ENCODE peak calls at places on chromosomes 2 and 18, in six cellular contexts. Y is BJ, P is upper lobe of right lung, G is cardiac fibroblast, O is cardiac muscle cell, T is choroid plexus epithelial cell. J is an unnamed sample.

GRCh38 chr2:162365392-162365791 is 21.5 kb downstream of the GCA start:
- DNase-seq in Y (no peak), G (peak; percentile 10), T (no peak), O (peak; percentile 24), P (no peak), J (no peak)

GRCh38 chr18:32530947-32531651 is 60.4 kb upstream of the GAREM1 start:
- DNase-seq in Y (no peak), T (peak; percentile 69), O (no peak), P (no peak), G (peak; percentile 44), J (peak; percentile 34)

GRCh38 chr2:54639609-54640008 is 83.9 kb upstream of the EML6 start:
- DNase-seq in Y (no peak), P (no peak), T (no peak), O (no peak), G (peak; percentile 33), J (no peak)

GRCh38 chr2:238100049-238100820 is at the start of gene ESPNL:
- DNase-seq in G (no peak), P (peak; percentile 62), O (no peak), T (no peak), Y (no peak), J (no peak)

GRCh38 chr2:29015701-29016470 is 34.8 kb downstream of the TOGARAM2 start:
- DNase-seq in G (no peak), T (peak; percentile 18), O (peak; percentile 77), Y (no peak), P (peak; percentile 40), J (no peak)

GRCh38 chr2:240925576-240926515 is 19.7 kb downstream of the CROCC2 start:
- DNase-seq in T (no peak), G (no peak), P (peak; percentile 63), Y (no peak), O (no peak), J (no peak)

GRCh38 chr2:238281826-238282480 is 6.5 kb downstream of the PER2 start:
- DNase-seq in P (no peak), O (no peak), G (no peak), T (no peak), Y (no peak), J (no peak)

GRCh38 chr2:157497603-157498314 is 53.9 kb upstream of the CYTIP start:
- DNase-seq in Y (no peak), G (peak; percentile 50), O (peak; percentile 59), P (no peak), T (peak; percentile 63), J (no peak)

GRCh38 chr2:36695746-36696415 is 626 bp upstream of the VIT start:
- DNase-seq in P (no peak), O (no peak), Y (peak; percentile 37), G (peak; percentile 45), T (peak; percentile 74), J (no peak)

GRCh38 chr2:127128508-127128907 is 21.6 kb upstream of the BIN1 start:
- DNase-seq in Y (no peak), G (no peak), T (no peak), P (peak; percentile 85), O (peak; percentile 31), J (no peak)

GRCh38 chr2:119483896-119484718 is 40.2 kb downstream of the SCTR start:
- DNase-seq in Y (no peak), T (no peak), G (no peak), P (no peak), O (no peak), J (no peak)

GRCh38 chr2:159010340-159010739 is 41.9 kb downstream of the TANC1 start:
- DNase-seq in P (no peak), Y (no peak), O (no peak), T (peak; percentile 64), G (peak; percentile 58), J (no peak)

GRCh38 chr2:26477126-26477910 is 606 bp downstream of the OTOF start:
- DNase-seq in G (no peak), P (no peak), T (no peak), O (no peak), Y (no peak), J (no peak)

GRCh38 chr18:77131100-77131651 is 1.4 kb downstream of the MBP start:
- DNase-seq in P (peak; percentile 89), Y (no peak), O (no peak), G (peak; percentile 64), T (peak; percentile 67), J (no peak)

GRCh38 chr2:175432021-175432420 is 250.5 kb upstream of the ATP5MC3 start:
- DNase-seq in T (no peak), O (no peak), G (no peak), P (no peak), Y (no peak), J (no peak)

GRCh38 chr18:23524213-23524707 is 20.9 kb downstream of the RMC1 start:
- DNase-seq in O (no peak), G (no peak), Y (no peak), T (no peak), P (no peak), J (no peak)

GRCh38 chr2:229133155-229133772 is 137.8 kb downstream of the PID1 start:
- DNase-seq in Y (no peak), G (peak; percentile 72), O (peak; percentile 37), P (no peak), T (peak; percentile 83), J (no peak)

GRCh38 chr2:105896765-105897163 is 152.1 kb downstream of the NCK2 start:
- DNase-seq in Y (no peak), T (no peak), O (no peak), P (no peak), G (no peak), J (no peak)

GRCh38 chr18:10130626-10131025 is 216.8 kb downstream of the VAPA start:
- DNase-seq in T (no peak), G (peak; percentile 21), P (no peak), Y (no peak), O (no peak), J (no peak)

GRCh38 chr2:32965523-32966171 is 18.9 kb downstream of the LTBP1 start:
- DNase-seq in G (no peak), P (no peak), T (no peak), O (no peak), Y (no peak), J (no peak)

GRCh38 chr2:113217455-113218282 is 43.9 kb downstream of the PSD4 start:
- DNase-seq in P (no peak), Y (no peak), O (peak; percentile 36), G (no peak), T (peak; percentile 48), J (no peak)

GRCh38 chr2:2846379-2847130 is 515.5 kb upstream of the MYT1L start:
- DNase-seq in P (peak; percentile 62), Y (no peak), G (no peak), T (no peak), O (peak; percentile 39), J (no peak)

GRCh38 chr2:237892478-237892877 is 33.1 kb downstream of the RAMP1 start:
- DNase-seq in P (no peak), Y (no peak), O (no peak), T (peak; percentile 33), G (no peak), J (no peak)

GRCh38 chr2:186129767-186130581 is 356.1 kb upstream of the ZC3H15 start:
- DNase-seq in G (peak; percentile 23), P (no peak), Y (no peak), T (peak; percentile 65), O (no peak), J (no peak)

GRCh38 chr2:85231242-85231805 is 96.5 kb downstream of the TGOLN2 start:
- DNase-seq in T (no peak), Y (no peak), G (no peak), P (no peak), O (no peak), J (no peak)

GRCh38 chr2:191087311-191087710 is 63.5 kb downstream of the STAT4 start:
- DNase-seq in G (no peak), T (no peak), Y (no peak), O (no peak), P (no peak), J (no peak)

GRCh38 chr18:46488472-46489213 is 168.4 kb downstream of the LOXHD1 start:
- DNase-seq in P (no peak), O (no peak), Y (no peak), G (no peak), T (no peak), J (no peak)

GRCh38 chr2:173132531-173132930 is 56.9 kb downstream of the MAP3K20 start:
- DNase-seq in Y (no peak), T (no peak), G (no peak), P (no peak), O (no peak), J (no peak)

GRCh38 chr2:124996406-124996805 is 971.3 kb downstream of the CNTNAP5 start:
- DNase-seq in O (no peak), G (no peak), T (no peak), P (no peak), Y (no peak), J (no peak)

DNA sequence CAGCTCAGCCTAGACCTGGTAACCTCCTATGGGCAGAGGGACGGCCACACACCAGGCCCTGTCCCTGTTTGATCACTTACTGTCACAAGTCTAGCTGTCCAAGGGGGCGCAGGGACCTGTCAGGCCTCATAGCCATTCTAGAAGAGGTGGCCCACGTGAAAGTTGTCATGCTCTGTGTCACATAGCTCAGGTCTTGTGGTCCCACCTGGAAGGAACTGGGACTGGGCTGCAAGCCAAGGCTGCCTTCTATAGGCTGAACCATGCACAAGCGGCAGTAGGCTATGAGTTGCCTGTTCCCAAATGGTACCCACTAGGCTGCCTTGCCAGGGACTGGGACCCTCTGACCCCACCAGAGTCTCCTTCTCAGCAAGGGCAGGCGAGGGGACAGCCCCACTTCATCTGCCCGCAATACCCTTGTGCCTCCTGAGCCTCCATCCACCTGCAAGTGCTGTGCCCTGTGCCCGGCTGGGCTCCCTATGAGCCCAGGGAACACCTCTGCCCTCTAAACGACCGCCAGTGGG is 177.5 kb downstream of the ANAPC1 start:
- DNase-seq in G (no peak), T (no peak), Y (no peak), P (no peak), O (no peak), J (no peak)
- H3K4me3 ChIP-seq in G (no peak overlapping the region), T (no peak overlapping the region), Y (no peak overlapping the region), P (no peak overlapping the region), O (no peak overlapping the region), J (no peak overlapping the region)

GRCh38 chr2:80326214-80326613 is 21.7 kb upstream of the LRRTM1 start:
- DNase-seq in P (no peak), T (peak; percentile 40), Y (no peak), O (peak; percentile 64), G (peak; percentile 49), J (no peak)
- TF ChIP-seq CTCF in P (peak; percentile 34), T (peak; percentile 52), Y (peak; percentile 38), O (peak; percentile 18), G (peak; percentile 37), J (peak; percentile 24)

GRCh38 chr2:217858519-217859466 is 144.0 kb downstream of the TNS1 start:
- DNase-seq in G (peak; percentile 98), Y (peak; percentile 85), T (peak; percentile 93), P (no peak), O (peak; percentile 79), J (peak; percentile 94)
- H3K4me3 ChIP-seq in G (peak overlapping the region; percentile 16), Y (no peak overlapping the region), T (no peak overlapping the region), P (peak overlapping the region; percentile 39), O (peak overlapping the region; percentile 19), J (no peak overlapping the region)

GRCh38 chr2:152499921-152500320 is 164.9 kb downstream of the FMNL2 start:
- DNase-seq in G (peak; percentile 61), Y (no peak), T (peak; percentile 96), O (no peak), P (no peak), J (no peak)

GRCh38 chr2:152500777-152501176 is 165.8 kb downstream of the FMNL2 start:
- DNase-seq in T (no peak), O (no peak), P (no peak), G (no peak), Y (no peak), J (no peak)

GRCh38 chr2:152497481-152498052 is 162.6 kb downstream of the FMNL2 start:
- DNase-seq in Y (no peak), P (no peak), T (peak; percentile 91), O (peak; percentile 25), G (peak; percentile 78), J (no peak)

GRCh38 chr2:152499411-152499810 is 164.4 kb downstream of the FMNL2 start:
- DNase-seq in O (no peak), T (peak; percentile 35), P (no peak), Y (no peak), G (no peak), J (no peak)

GRCh38 chr2:152500336-152500735 is 165.4 kb downstream of the FMNL2 start:
- DNase-seq in T (no peak), O (no peak), G (no peak), P (no peak), Y (no peak), J (no peak)
- TF ChIP-seq CTCF in T (peak; percentile 26), O (no peak), G (no peak), P (no peak), Y (no peak), J (no peak)

J was measured in AG09309.